ENCODE peak calls at places on chromosome 7, in six cellular contexts. E is T-cell, N is endothelial cell, C is vagina, V is amniotic stem cell, A is AG09319. K is an unnamed sample.

GRCh38 chr7:150938566-150938965 is 39.6 kb downstream of the KCNH2 start:
- DNase-seq in E (no peak), N (no peak), C (no peak), V (no peak), A (no peak), K (no peak)

GRCh38 chr7:1670894-1671875 is 1.1 kb downstream of the ELFN1 start:
- DNase-seq in E (no peak), N (no peak), C (no peak), V (no peak), A (no peak), K (no peak)

GRCh38 chr7:73622909-73623797 is 1.2 kb downstream of the MLXIPL start:
- DNase-seq in E (no peak), N (no peak), C (no peak), V (no peak), A (no peak), K (peak; percentile 83)

GRCh38 chr7:154916381-154917213 is 86.3 kb downstream of the PAXIP1 start:
- DNase-seq in E (no peak), N (no peak), C (peak; percentile 95), V (no peak), A (no peak), K (no peak)

GRCh38 chr7:87318741-87319140 is 26.7 kb upstream of the CROT start:
- DNase-seq in E (no peak), N (no peak), C (no peak), V (no peak), A (no peak), K (no peak)

GRCh38 chr7:44224216-44224950 is 23.6 kb downstream of the YKT6 start:
- DNase-seq in E (no peak), N (peak; percentile 3), C (no peak), V (no peak), A (no peak), K (no peak)

GRCh38 chr7:106493041-106493731 is 167.8 kb downstream of the CCDC71L start:
- DNase-seq in E (no peak), N (no peak), C (no peak), V (no peak), A (no peak), K (no peak)

GRCh38 chr7:29140873-29141468 is 5.4 kb downstream of the CPVL start:
- DNase-seq in E (no peak), N (no peak), C (no peak), V (no peak), A (no peak), K (no peak)

GRCh38 chr7:134954197-134955082 is 31.9 kb upstream of the AGBL3 start:
- DNase-seq in E (no peak), N (no peak), C (no peak), V (no peak), A (no peak), K (no peak)

K was measured in iPS DF 19.7.